ENCODE peak calls at places on chromosome 15, in six cellular contexts. One of them, this sample, is unnamed.
A peak's percentile ranks its signal among the peaks of the same experiment; 100 is the strongest.

GRCh38 chr15:77180757-77181156 is 109.8 kb upstream of the TSPAN3 start:
- DNase-seq in cardiac muscle cell: peak; percentile 87
- DNase-seq in mammary epithelial cell: peak; percentile 32
- DNase-seq in HepG2: no peak
- DNase-seq in effector memory CD4-positive, alpha-beta T cell: no peak
- DNase-seq in left lung: no peak
- DNase-seq in this sample: no peak

GRCh38 chr15:53401503-53401902 is 358.0 kb downstream of the WDR72 start:
- DNase-seq in cardiac muscle cell: no peak
- DNase-seq in mammary epithelial cell: no peak
- DNase-seq in HepG2: no peak
- DNase-seq in effector memory CD4-positive, alpha-beta T cell: no peak
- DNase-seq in left lung: no peak
- DNase-seq in this sample: peak; percentile 2

GRCh38 chr15:78035319-78035718 is 42.2 kb downstream of the TBC1D2B start:
- DNase-seq in cardiac muscle cell: peak; percentile 49
- DNase-seq in mammary epithelial cell: no peak
- DNase-seq in HepG2: no peak
- DNase-seq in effector memory CD4-positive, alpha-beta T cell: peak; percentile 32
- DNase-seq in left lung: no peak
- DNase-seq in this sample: no peak

GRCh38 chr15:55770808-55771207 is 27.9 kb upstream of the PRTG start:
- DNase-seq in cardiac muscle cell: peak; percentile 14
- DNase-seq in mammary epithelial cell: no peak
- DNase-seq in HepG2: no peak
- DNase-seq in effector memory CD4-positive, alpha-beta T cell: no peak
- DNase-seq in left lung: no peak
- DNase-seq in this sample: no peak

GRCh38 chr15:75809986-75810750 is 33.1 kb upstream of the UBE2Q2 start:
- DNase-seq in cardiac muscle cell: peak; percentile 48
- DNase-seq in mammary epithelial cell: peak; percentile 60
- DNase-seq in HepG2: peak; percentile 44
- DNase-seq in effector memory CD4-positive, alpha-beta T cell: no peak
- DNase-seq in left lung: no peak
- DNase-seq in this sample: peak; percentile 47

GRCh38 chr15:58222698-58223097 is 84.5 kb downstream of the AQP9 start:
- DNase-seq in cardiac muscle cell: no peak
- DNase-seq in mammary epithelial cell: peak; percentile 34
- DNase-seq in HepG2: no peak
- DNase-seq in effector memory CD4-positive, alpha-beta T cell: no peak
- DNase-seq in left lung: no peak
- DNase-seq in this sample: no peak

GRCh38 chr15:64131547-64131946 is 20.0 kb upstream of the SNX22 start:
- DNase-seq in cardiac muscle cell: no peak
- DNase-seq in mammary epithelial cell: no peak
- DNase-seq in HepG2: no peak
- DNase-seq in effector memory CD4-positive, alpha-beta T cell: no peak
- DNase-seq in left lung: no peak
- DNase-seq in this sample: no peak

GRCh38 chr15:26974120-26974780 is 3.3 kb downstream of the GABRG3 start:
- DNase-seq in cardiac muscle cell: peak; percentile 8
- DNase-seq in mammary epithelial cell: no peak
- DNase-seq in HepG2: peak; percentile 13
- DNase-seq in effector memory CD4-positive, alpha-beta T cell: no peak
- DNase-seq in left lung: no peak
- DNase-seq in this sample: peak; percentile 3

GRCh38 chr15:67144609-67145306 is 79.4 kb downstream of the SMAD3 start:
- DNase-seq in cardiac muscle cell: peak; percentile 96
- DNase-seq in mammary epithelial cell: peak; percentile 62
- DNase-seq in HepG2: no peak
- DNase-seq in effector memory CD4-positive, alpha-beta T cell: no peak
- DNase-seq in left lung: no peak
- DNase-seq in this sample: no peak

GRCh38 chr15:57424628-57425405 is 48.5 kb downstream of the CGNL1 start:
- DNase-seq in cardiac muscle cell: no peak
- DNase-seq in mammary epithelial cell: no peak
- DNase-seq in HepG2: no peak
- DNase-seq in effector memory CD4-positive, alpha-beta T cell: no peak
- DNase-seq in left lung: no peak
- DNase-seq in this sample: no peak

GRCh38 chr15:60815321-60815720 is 336.4 kb upstream of the ICE2 start:
- DNase-seq in cardiac muscle cell: no peak
- DNase-seq in mammary epithelial cell: no peak
- DNase-seq in HepG2: no peak
- DNase-seq in effector memory CD4-positive, alpha-beta T cell: no peak
- DNase-seq in left lung: no peak
- DNase-seq in this sample: no peak

GRCh38 chr15:60660290-60661051 is 181.5 kb upstream of the ICE2 start:
- DNase-seq in cardiac muscle cell: peak; percentile 81
- DNase-seq in mammary epithelial cell: peak; percentile 72
- DNase-seq in HepG2: no peak
- DNase-seq in effector memory CD4-positive, alpha-beta T cell: no peak
- DNase-seq in left lung: no peak
- DNase-seq in this sample: no peak

GRCh38 chr15:43093026-43093425 is 12.8 kb downstream of the UBR1 start:
- DNase-seq in cardiac muscle cell: peak; percentile 77
- DNase-seq in mammary epithelial cell: no peak
- DNase-seq in HepG2: no peak
- DNase-seq in effector memory CD4-positive, alpha-beta T cell: no peak
- DNase-seq in left lung: no peak
- DNase-seq in this sample: no peak

GRCh38 chr15:63495343-63495742 is 9.1 kb upstream of the USP3 start:
- DNase-seq in cardiac muscle cell: no peak
- DNase-seq in mammary epithelial cell: no peak
- DNase-seq in HepG2: no peak
- DNase-seq in effector memory CD4-positive, alpha-beta T cell: no peak
- DNase-seq in left lung: no peak
- DNase-seq in this sample: no peak

GRCh38 chr15:25671132-25671531 is 192.0 kb downstream of the ATP10A start:
- DNase-seq in cardiac muscle cell: no peak
- DNase-seq in mammary epithelial cell: no peak
- DNase-seq in HepG2: no peak
- DNase-seq in effector memory CD4-positive, alpha-beta T cell: no peak
- DNase-seq in left lung: no peak
- DNase-seq in this sample: no peak

GRCh38 chr15:88833688-88834087 is 30.5 kb downstream of the ACAN start:
- DNase-seq in cardiac muscle cell: peak; percentile 6
- DNase-seq in mammary epithelial cell: no peak
- DNase-seq in HepG2: no peak
- DNase-seq in effector memory CD4-positive, alpha-beta T cell: no peak
- DNase-seq in left lung: no peak
- DNase-seq in this sample: no peak

GRCh38 chr15:57541805-57542504 is 49.7 kb upstream of the MYZAP start:
- DNase-seq in cardiac muscle cell: peak; percentile 86
- DNase-seq in mammary epithelial cell: peak; percentile 53
- DNase-seq in HepG2: peak; percentile 44
- DNase-seq in effector memory CD4-positive, alpha-beta T cell: no peak
- DNase-seq in left lung: no peak
- DNase-seq in this sample: peak; percentile 67

GRCh38 chr15:88274534-88275460 is 18.3 kb upstream of the NTRK3 start:
- DNase-seq in cardiac muscle cell: peak; percentile 73
- DNase-seq in mammary epithelial cell: peak; percentile 44
- DNase-seq in HepG2: peak; percentile 7
- DNase-seq in effector memory CD4-positive, alpha-beta T cell: peak; percentile 1
- DNase-seq in left lung: no peak
- DNase-seq in this sample: peak; percentile 51

GRCh38 chr15:66573719-66574641 is 8.2 kb upstream of the LCTL start:
- DNase-seq in cardiac muscle cell: peak; percentile 68
- DNase-seq in mammary epithelial cell: no peak
- DNase-seq in HepG2: no peak
- DNase-seq in effector memory CD4-positive, alpha-beta T cell: no peak
- DNase-seq in left lung: no peak
- DNase-seq in this sample: no peak

GRCh38 chr15:33451385-33451784 is 140.6 kb downstream of the RYR3 start:
- DNase-seq in cardiac muscle cell: no peak
- DNase-seq in mammary epithelial cell: peak; percentile 89
- DNase-seq in HepG2: no peak
- DNase-seq in effector memory CD4-positive, alpha-beta T cell: no peak
- DNase-seq in left lung: no peak
- DNase-seq in this sample: no peak

GRCh38 chr15:45167631-45168205 is 20.0 kb downstream of the SHF start:
- DNase-seq in cardiac muscle cell: no peak
- DNase-seq in mammary epithelial cell: no peak
- DNase-seq in HepG2: no peak
- DNase-seq in effector memory CD4-positive, alpha-beta T cell: no peak
- DNase-seq in left lung: no peak
- DNase-seq in this sample: no peak

GRCh38 chr15:74977599-74977998 is 17.8 kb upstream of the SCAMP5 start:
- DNase-seq in cardiac muscle cell: no peak
- DNase-seq in mammary epithelial cell: no peak
- DNase-seq in HepG2: no peak
- DNase-seq in effector memory CD4-positive, alpha-beta T cell: no peak
- DNase-seq in left lung: no peak
- DNase-seq in this sample: no peak

DNA sequence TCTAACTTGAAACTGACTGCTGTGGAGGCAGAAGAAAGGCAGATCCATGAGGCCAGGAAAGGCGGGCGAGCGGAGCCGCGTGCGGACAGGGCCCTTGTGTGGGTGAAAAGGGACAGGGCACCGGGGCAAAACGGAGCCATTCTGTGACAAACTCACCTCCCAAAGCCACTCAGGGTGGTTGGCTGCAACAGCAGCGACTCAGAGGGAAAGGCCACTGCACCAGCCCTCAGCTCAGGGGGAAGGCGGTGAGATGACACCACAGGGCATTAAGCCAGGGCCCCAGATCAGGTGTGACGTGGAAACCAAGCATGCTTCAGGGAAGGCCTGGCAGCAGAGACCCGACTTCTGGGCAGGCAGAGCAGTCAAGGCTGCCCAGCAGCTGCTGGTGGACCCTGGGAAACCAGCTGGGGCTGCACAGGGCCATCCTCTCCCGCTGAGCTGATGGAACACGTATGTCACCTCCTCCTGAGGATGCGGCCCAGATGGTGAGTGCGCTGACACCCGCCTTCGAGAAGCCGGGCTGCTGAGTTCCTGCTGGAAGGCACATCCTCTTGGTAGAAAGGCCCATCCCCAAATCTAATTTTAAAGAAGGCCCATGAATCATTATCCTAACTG is 82.3 kb downstream of the CHSY1 start:
- DNase-seq in cardiac muscle cell: peak; percentile 28
- DNase-seq in mammary epithelial cell: no peak
- DNase-seq in HepG2: no peak
- DNase-seq in effector memory CD4-positive, alpha-beta T cell: no peak
- DNase-seq in left lung: no peak
- DNase-seq in this sample: no peak
- H3K4me1 ChIP-seq in cardiac muscle cell: peaks cover 6% of the 10 kb centered on the region
- H3K4me1 ChIP-seq in mammary epithelial cell: peaks cover 56% of the 10 kb centered on the region
- H3K4me1 ChIP-seq in HepG2: peaks cover 31% of the 10 kb centered on the region
- H3K4me1 ChIP-seq in effector memory CD4-positive, alpha-beta T cell: peaks cover 13% of the 10 kb centered on the region
- H3K4me1 ChIP-seq in left lung: peaks cover 73% of the 10 kb centered on the region
- H3K4me1 ChIP-seq in this sample: no peaks in the 10 kb centered on the region

GRCh38 chr15:84983299-84983698 is 1.6 kb downstream of the PDE8A start:
- DNase-seq in cardiac muscle cell: no peak
- DNase-seq in mammary epithelial cell: no peak
- DNase-seq in HepG2: no peak
- DNase-seq in effector memory CD4-positive, alpha-beta T cell: no peak
- DNase-seq in left lung: no peak
- DNase-seq in this sample: no peak
- H3K27ac ChIP-seq in cardiac muscle cell: no peak overlapping the region
- H3K27ac ChIP-seq in mammary epithelial cell: no peak overlapping the region
- H3K27ac ChIP-seq in HepG2: peak overlapping the region; percentile 86
- H3K27ac ChIP-seq in effector memory CD4-positive, alpha-beta T cell: peak overlapping the region; percentile 93
- H3K27ac ChIP-seq in left lung: no peak overlapping the region
- H3K27ac ChIP-seq in this sample: no peak overlapping the region

DNA sequence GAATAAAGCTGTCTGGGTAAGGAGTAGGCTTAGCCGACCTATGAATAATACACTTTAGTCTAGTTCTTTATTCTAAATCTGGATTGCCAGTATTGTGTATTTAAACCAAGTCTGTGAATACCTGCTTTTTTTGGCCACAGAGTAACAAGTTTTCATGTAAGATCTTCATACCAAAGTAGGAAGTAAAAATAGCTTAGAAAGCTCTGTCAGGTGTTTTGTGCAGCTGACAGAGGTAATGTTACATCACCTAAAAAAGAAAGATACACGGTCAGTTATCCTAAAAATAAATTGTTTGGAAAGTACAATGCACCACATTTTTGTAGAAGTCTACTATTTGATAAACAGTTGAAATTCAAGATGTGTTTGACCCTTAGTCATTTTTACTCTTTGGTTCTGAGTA is 16.5 kb downstream of the CALML4 start:
- DNase-seq in cardiac muscle cell: no peak
- DNase-seq in mammary epithelial cell: no peak
- DNase-seq in HepG2: no peak
- DNase-seq in effector memory CD4-positive, alpha-beta T cell: no peak
- DNase-seq in left lung: no peak
- DNase-seq in this sample: no peak
- H3K4me1 ChIP-seq in cardiac muscle cell: no peaks in the 10 kb centered on the region
- H3K4me1 ChIP-seq in mammary epithelial cell: peaks cover 8% of the 10 kb centered on the region
- H3K4me1 ChIP-seq in HepG2: peaks cover 13% of the 10 kb centered on the region
- H3K4me1 ChIP-seq in effector memory CD4-positive, alpha-beta T cell: no peaks in the 10 kb centered on the region
- H3K4me1 ChIP-seq in left lung: peaks cover 5% of the 10 kb centered on the region
- H3K4me1 ChIP-seq in this sample: peaks cover 2% of the 10 kb centered on the region

GRCh38 chr15:41630616-41631218 is 29.5 kb upstream of the MGA start:
- DNase-seq in cardiac muscle cell: no peak
- DNase-seq in mammary epithelial cell: no peak
- DNase-seq in HepG2: peak; percentile 35
- DNase-seq in effector memory CD4-positive, alpha-beta T cell: no peak
- DNase-seq in left lung: no peak
- DNase-seq in this sample: peak; percentile 27
- H3K27ac ChIP-seq in cardiac muscle cell: no peak overlapping the region
- H3K27ac ChIP-seq in mammary epithelial cell: no peak overlapping the region
- H3K27ac ChIP-seq in HepG2: no peak overlapping the region
- H3K27ac ChIP-seq in effector memory CD4-positive, alpha-beta T cell: no peak overlapping the region
- H3K27ac ChIP-seq in left lung: no peak overlapping the region
- H3K27ac ChIP-seq in this sample: no peak overlapping the region

DNA sequence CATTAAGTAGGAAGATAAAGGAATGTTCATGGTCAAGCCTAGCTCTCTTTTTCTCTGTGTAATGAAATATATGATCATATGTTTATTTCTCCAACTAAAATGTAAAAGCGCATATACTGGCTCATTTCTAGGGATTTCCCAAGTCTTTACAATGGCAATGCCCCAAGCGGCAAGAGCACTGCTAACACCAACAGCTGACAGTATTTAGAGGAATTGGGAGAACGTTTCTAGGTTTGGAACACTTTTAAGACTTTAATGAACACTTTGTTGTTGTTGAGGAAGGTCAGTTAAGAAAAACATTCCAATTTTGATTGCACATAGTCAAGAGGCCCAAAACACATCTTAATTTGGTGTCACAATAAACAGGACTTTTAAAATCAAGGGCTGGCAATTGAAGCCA is 132.7 kb downstream of the ATP8B4 start:
- DNase-seq in cardiac muscle cell: no peak
- DNase-seq in mammary epithelial cell: no peak
- DNase-seq in HepG2: no peak
- DNase-seq in effector memory CD4-positive, alpha-beta T cell: no peak
- DNase-seq in left lung: no peak
- DNase-seq in this sample: no peak
- H3K4me1 ChIP-seq in cardiac muscle cell: peaks cover 14% of the 10 kb centered on the region
- H3K4me1 ChIP-seq in mammary epithelial cell: no peaks in the 10 kb centered on the region
- H3K4me1 ChIP-seq in HepG2: no peaks in the 10 kb centered on the region
- H3K4me1 ChIP-seq in effector memory CD4-positive, alpha-beta T cell: no peaks in the 10 kb centered on the region
- H3K4me1 ChIP-seq in left lung: peaks cover 9% of the 10 kb centered on the region
- H3K4me1 ChIP-seq in this sample: no peaks in the 10 kb centered on the region